ENCODE peak calls at places on chromosome 17, in seven cellular contexts. Y, L, G, A, J, W and S are unnamed samples. For H3K9me3, the result is how much of the 10 kb centered on the place peaks cover.

GRCh38 chr17:39014044-39014794 is 47.0 kb upstream of the FBXO47 start:
- DNase-seq in L (no peak), A (no peak), J (no peak), G (no peak), W (peak), Y (no peak), S (no peak)

GRCh38 chr17:51050291-51051033 is 70.2 kb downstream of the SPAG9 start:
- DNase-seq in J (no peak), Y (no peak), A (no peak), G (peak), W (no peak), L (no peak), S (no peak)

GRCh38 chr17:68511671-68512246 is 471 bp upstream of the PRKAR1A start:
- DNase-seq in J (peak), L (peak), A (peak), G (peak), Y (peak), W (peak), S (peak)

GRCh38 chr17:45279898-45280297 is 18.0 kb upstream of the SPATA32 start:
- DNase-seq in J (no peak), A (no peak), L (no peak), W (no peak), Y (peak), G (no peak), S (no peak)

GRCh38 chr17:81840826-81841778 is 6.3 kb upstream of the PPP1R27 start:
- DNase-seq in Y (peak), J (peak), W (no peak), G (no peak), L (no peak), A (no peak), S (peak)

GRCh38 chr17:36590082-36590481 is 1.6 kb upstream of the DHRS11 start:
- DNase-seq in J (no peak), Y (no peak), A (no peak), W (peak), L (no peak), G (no peak), S (no peak)

GRCh38 chr17:9522074-9522473 is 53.5 kb downstream of the STX8 start:
- DNase-seq in J (no peak), A (peak), G (peak), W (peak), L (peak), Y (no peak), S (no peak)

GRCh38 chr17:15508466-15508865 is 41.0 kb upstream of the CDRT4 start:
- DNase-seq in J (no peak), L (no peak), A (no peak), G (no peak), Y (no peak), W (no peak), S (no peak)

GRCh38 chr17:32275060-32276042 is 9.7 kb downstream of the RHBDL3 start:
- DNase-seq in G (no peak), Y (peak), J (no peak), W (peak), L (peak), A (peak), S (no peak)

GRCh38 chr17:62098623-62099231 is 33.6 kb upstream of the MED13 start:
- DNase-seq in L (no peak), J (no peak), Y (no peak), W (no peak), G (peak), A (no peak), S (no peak)

GRCh38 chr17:65855245-65855644 is 293.8 kb upstream of the AXIN2 start:
- DNase-seq in W (peak), J (no peak), Y (no peak), L (peak), A (no peak), G (no peak), S (no peak)

GRCh38 chr17:61245706-61246135 is 153.9 kb upstream of the TBX2 start:
- DNase-seq in A (no peak), J (no peak), L (no peak), Y (no peak), W (no peak), G (no peak), S (no peak)

DNA sequence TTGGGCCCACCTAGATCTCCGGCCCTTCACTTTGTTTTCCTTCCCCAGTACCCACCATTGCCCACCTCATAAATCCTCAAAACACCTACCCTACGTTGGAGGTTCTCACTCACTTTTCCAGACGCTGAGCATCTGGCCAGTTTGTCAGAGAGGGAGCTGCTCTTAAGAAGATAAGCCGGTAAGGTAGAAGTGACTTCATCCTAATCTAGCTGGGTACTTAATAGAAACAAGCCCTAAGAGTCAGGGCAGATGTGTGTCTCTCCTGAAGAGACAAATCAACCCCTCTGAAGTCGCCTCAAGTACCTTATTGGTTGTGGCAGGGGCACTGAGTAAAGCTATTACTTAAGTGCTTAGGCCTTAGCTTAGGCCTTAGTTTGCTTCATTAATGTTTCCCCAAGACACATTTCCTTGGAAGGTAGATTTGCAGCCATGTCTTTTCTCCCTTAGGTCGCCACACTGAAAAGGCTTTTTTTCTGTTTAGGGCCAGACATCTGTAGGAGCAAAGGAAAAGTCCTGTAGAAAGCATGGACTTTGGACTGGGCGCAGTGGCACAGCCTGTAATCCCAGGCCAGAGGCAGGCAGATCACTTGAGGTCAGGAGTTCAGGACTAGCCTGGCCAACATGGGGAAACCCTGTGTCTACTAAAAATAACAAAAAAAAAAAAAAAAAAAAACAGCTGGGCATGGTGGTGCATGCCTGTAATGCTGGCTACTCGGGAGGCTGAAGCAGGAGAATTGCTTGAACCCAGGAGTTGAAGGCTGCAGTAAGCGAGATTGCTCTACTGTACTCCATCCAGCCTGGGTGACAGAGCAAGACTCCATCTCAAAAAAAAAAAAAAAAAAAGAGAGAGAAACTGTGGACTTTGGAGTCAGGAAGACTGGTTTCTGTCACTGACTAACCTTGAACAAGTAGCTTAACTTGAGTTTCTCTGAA is 1.0 kb downstream of the TACO1 start:
- DNase-seq in W (peak), J (no peak), A (no peak), G (no peak), Y (no peak), L (no peak), S (no peak)
- H3K27ac ChIP-seq in W (peak), J (peak), A (peak), G (no peak), Y (peak), L (peak), S (peak)

GRCh38 chr17:63949576-63950250 is 17.6 kb upstream of the CD79B start:
- DNase-seq in J (no peak), A (no peak), W (no peak), L (no peak), G (no peak), Y (no peak), S (no peak)
- TF ChIP-seq CTCF in J (no peak), A (no peak), W (no peak), L (no peak), G (no peak), Y (no peak), S (no peak)

DNA sequence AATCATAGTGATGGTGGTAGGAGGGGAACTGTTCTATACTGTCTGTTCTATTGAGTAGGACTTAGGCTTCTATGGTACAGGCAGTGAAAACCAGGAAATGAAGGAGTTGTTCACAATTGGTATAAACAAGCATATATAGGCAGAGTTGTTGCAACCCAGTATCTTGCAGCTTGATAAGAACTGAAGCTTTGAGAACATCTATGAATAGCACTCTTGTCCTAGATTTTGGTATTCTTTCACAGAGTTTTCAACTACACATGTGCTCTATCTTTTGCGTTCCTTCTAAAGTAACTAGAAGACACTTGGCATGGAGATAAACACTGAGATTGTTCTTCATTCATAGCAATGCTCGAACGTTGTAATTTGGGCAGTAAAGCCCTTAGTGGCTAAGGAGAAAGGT is 91.8 kb downstream of the KCNJ2 start:
- DNase-seq in G (no peak), J (no peak), L (no peak), W (no peak), A (no peak), Y (no peak), S (no peak)
- H3K9me3 ChIP-seq in G (under half), J (under half), L (under half), W (under half), A (under half), Y (under half), S (under half)

DNA sequence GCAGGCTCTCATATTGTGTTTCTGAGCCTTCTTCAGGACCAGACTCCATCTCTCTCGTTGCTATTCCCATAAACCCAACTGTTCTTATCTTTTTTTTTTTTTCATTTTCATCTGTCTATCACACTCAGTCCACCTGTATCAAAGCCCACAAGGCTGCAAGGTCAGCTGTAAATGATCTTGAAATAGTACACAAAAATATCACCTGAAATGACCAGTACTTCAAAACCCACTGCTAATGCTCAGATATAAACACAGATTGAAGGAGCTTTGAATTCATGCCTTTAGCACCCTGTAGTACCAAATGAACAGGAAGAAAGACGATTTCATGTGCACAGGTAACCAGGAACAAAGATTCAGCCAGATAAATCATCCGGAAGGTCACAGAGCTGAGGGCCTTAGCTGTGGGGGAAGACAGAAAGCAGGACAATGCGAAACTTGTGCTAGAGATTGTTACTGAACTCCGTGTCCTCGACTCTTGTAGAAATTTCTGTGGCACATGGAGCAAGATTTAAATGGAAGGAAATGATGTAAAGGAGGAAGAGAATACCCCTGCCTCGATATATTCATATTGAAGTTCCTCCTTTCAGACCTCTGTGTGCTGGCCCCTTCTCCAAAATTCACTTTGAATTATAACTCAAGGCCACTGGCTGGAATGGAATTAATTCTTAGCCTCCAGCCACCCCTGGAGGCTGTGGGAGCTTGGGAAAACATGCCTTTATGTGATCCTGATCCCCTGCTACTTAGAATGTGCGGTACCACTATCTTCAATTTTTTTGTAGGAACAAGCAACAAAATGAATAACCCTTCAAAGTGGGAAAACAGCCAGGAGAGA is 4.1 kb downstream of the HLF start:
- DNase-seq in Y (no peak), G (no peak), J (no peak), L (no peak), A (no peak), W (no peak), S (no peak)
- H3K27ac ChIP-seq in Y (no peak), G (no peak), J (no peak), L (no peak), A (peak), W (no peak), S (no peak)